ENCODE peak calls at places on chromosome 12, in ten cellular contexts. One of them, this sample, is unnamed.

GRCh38 chr12:53506881-53507719 is at the start of gene NPFF:
- DNase-seq in stimulated activated CD8-positive, alpha-beta memory T cell treated with anti-CD3 and anti-CD28 coated beads, Interleukin-12 subunit alpha, Interleukin-12 subunit beta, amount 100 ng/mL, for 4 hours: no peak
- DNase-seq in activated CD4-positive, CD25-positive, alpha-beta regulatory T cell: no peak
- DNase-seq in WTC11: no peak
- DNase-seq in heart right ventricle: no peak
- DNase-seq in SW 1271: no peak
- DNase-seq in left kidney: no peak
- DNase-seq in lower leg skin: no peak
- DNase-seq in thoracic aorta: no peak
- DNase-seq in NCI-H187: no peak
- DNase-seq in this sample: no peak

GRCh38 chr12:58105225-58106119 is 164.1 kb downstream of the ATP23 start:
- DNase-seq in stimulated activated CD8-positive, alpha-beta memory T cell treated with anti-CD3 and anti-CD28 coated beads, Interleukin-12 subunit alpha, Interleukin-12 subunit beta, amount 100 ng/mL, for 4 hours: no peak
- DNase-seq in activated CD4-positive, CD25-positive, alpha-beta regulatory T cell: no peak
- DNase-seq in WTC11: no peak
- DNase-seq in heart right ventricle: no peak
- DNase-seq in SW 1271: peak
- DNase-seq in left kidney: no peak
- DNase-seq in lower leg skin: no peak
- DNase-seq in thoracic aorta: no peak
- DNase-seq in NCI-H187: no peak
- DNase-seq in this sample: no peak

GRCh38 chr12:118498171-118498570 is 121.8 kb downstream of the SUDS3 start:
- DNase-seq in stimulated activated CD8-positive, alpha-beta memory T cell treated with anti-CD3 and anti-CD28 coated beads, Interleukin-12 subunit alpha, Interleukin-12 subunit beta, amount 100 ng/mL, for 4 hours: no peak
- DNase-seq in activated CD4-positive, CD25-positive, alpha-beta regulatory T cell: no peak
- DNase-seq in WTC11: no peak
- DNase-seq in heart right ventricle: no peak
- DNase-seq in SW 1271: peak
- DNase-seq in left kidney: peak
- DNase-seq in lower leg skin: no peak
- DNase-seq in thoracic aorta: no peak
- DNase-seq in NCI-H187: no peak
- DNase-seq in this sample: no peak

GRCh38 chr12:114916124-114916523 is 232.1 kb upstream of the TBX3 start:
- DNase-seq in stimulated activated CD8-positive, alpha-beta memory T cell treated with anti-CD3 and anti-CD28 coated beads, Interleukin-12 subunit alpha, Interleukin-12 subunit beta, amount 100 ng/mL, for 4 hours: no peak
- DNase-seq in activated CD4-positive, CD25-positive, alpha-beta regulatory T cell: no peak
- DNase-seq in WTC11: no peak
- DNase-seq in heart right ventricle: no peak
- DNase-seq in SW 1271: no peak
- DNase-seq in left kidney: no peak
- DNase-seq in lower leg skin: no peak
- DNase-seq in thoracic aorta: no peak
- DNase-seq in NCI-H187: no peak
- DNase-seq in this sample: no peak

GRCh38 chr12:123900898-123901376 is 71.7 kb downstream of the CCDC92 start:
- DNase-seq in stimulated activated CD8-positive, alpha-beta memory T cell treated with anti-CD3 and anti-CD28 coated beads, Interleukin-12 subunit alpha, Interleukin-12 subunit beta, amount 100 ng/mL, for 4 hours: no peak
- DNase-seq in activated CD4-positive, CD25-positive, alpha-beta regulatory T cell: no peak
- DNase-seq in WTC11: peak
- DNase-seq in heart right ventricle: no peak
- DNase-seq in SW 1271: no peak
- DNase-seq in left kidney: peak
- DNase-seq in lower leg skin: no peak
- DNase-seq in thoracic aorta: no peak
- DNase-seq in NCI-H187: peak
- DNase-seq in this sample: peak

GRCh38 chr12:127125607-127126259 is 1141.2 kb upstream of the TMEM132C start:
- DNase-seq in stimulated activated CD8-positive, alpha-beta memory T cell treated with anti-CD3 and anti-CD28 coated beads, Interleukin-12 subunit alpha, Interleukin-12 subunit beta, amount 100 ng/mL, for 4 hours: no peak
- DNase-seq in activated CD4-positive, CD25-positive, alpha-beta regulatory T cell: no peak
- DNase-seq in WTC11: no peak
- DNase-seq in heart right ventricle: no peak
- DNase-seq in SW 1271: peak
- DNase-seq in left kidney: no peak
- DNase-seq in lower leg skin: no peak
- DNase-seq in thoracic aorta: no peak
- DNase-seq in NCI-H187: no peak
- DNase-seq in this sample: no peak

GRCh38 chr12:105253882-105254513 is 18.0 kb upstream of the APPL2 start:
- DNase-seq in stimulated activated CD8-positive, alpha-beta memory T cell treated with anti-CD3 and anti-CD28 coated beads, Interleukin-12 subunit alpha, Interleukin-12 subunit beta, amount 100 ng/mL, for 4 hours: no peak
- DNase-seq in activated CD4-positive, CD25-positive, alpha-beta regulatory T cell: no peak
- DNase-seq in WTC11: no peak
- DNase-seq in heart right ventricle: no peak
- DNase-seq in SW 1271: peak
- DNase-seq in left kidney: no peak
- DNase-seq in lower leg skin: peak
- DNase-seq in thoracic aorta: no peak
- DNase-seq in NCI-H187: no peak
- DNase-seq in this sample: no peak

GRCh38 chr12:132147423-132148367 is 3.4 kb downstream of the NOC4L start:
- DNase-seq in stimulated activated CD8-positive, alpha-beta memory T cell treated with anti-CD3 and anti-CD28 coated beads, Interleukin-12 subunit alpha, Interleukin-12 subunit beta, amount 100 ng/mL, for 4 hours: no peak
- DNase-seq in activated CD4-positive, CD25-positive, alpha-beta regulatory T cell: no peak
- DNase-seq in WTC11: no peak
- DNase-seq in heart right ventricle: no peak
- DNase-seq in SW 1271: no peak
- DNase-seq in left kidney: no peak
- DNase-seq in lower leg skin: no peak
- DNase-seq in thoracic aorta: no peak
- DNase-seq in NCI-H187: no peak
- DNase-seq in this sample: no peak

GRCh38 chr12:129863938-129864337 is 39.9 kb downstream of the TMEM132D start:
- DNase-seq in stimulated activated CD8-positive, alpha-beta memory T cell treated with anti-CD3 and anti-CD28 coated beads, Interleukin-12 subunit alpha, Interleukin-12 subunit beta, amount 100 ng/mL, for 4 hours: no peak
- DNase-seq in activated CD4-positive, CD25-positive, alpha-beta regulatory T cell: no peak
- DNase-seq in WTC11: no peak
- DNase-seq in heart right ventricle: no peak
- DNase-seq in SW 1271: no peak
- DNase-seq in left kidney: no peak
- DNase-seq in lower leg skin: no peak
- DNase-seq in thoracic aorta: no peak
- DNase-seq in NCI-H187: no peak
- DNase-seq in this sample: no peak

GRCh38 chr12:27233814-27234213 is 10.3 kb upstream of the STK38L start:
- DNase-seq in stimulated activated CD8-positive, alpha-beta memory T cell treated with anti-CD3 and anti-CD28 coated beads, Interleukin-12 subunit alpha, Interleukin-12 subunit beta, amount 100 ng/mL, for 4 hours: no peak
- DNase-seq in activated CD4-positive, CD25-positive, alpha-beta regulatory T cell: no peak
- DNase-seq in WTC11: peak
- DNase-seq in heart right ventricle: no peak
- DNase-seq in SW 1271: no peak
- DNase-seq in left kidney: no peak
- DNase-seq in lower leg skin: no peak
- DNase-seq in thoracic aorta: no peak
- DNase-seq in NCI-H187: no peak
- DNase-seq in this sample: no peak

GRCh38 chr12:75981247-75981646 is 50.3 kb downstream of the PHLDA1 start:
- DNase-seq in stimulated activated CD8-positive, alpha-beta memory T cell treated with anti-CD3 and anti-CD28 coated beads, Interleukin-12 subunit alpha, Interleukin-12 subunit beta, amount 100 ng/mL, for 4 hours: no peak
- DNase-seq in activated CD4-positive, CD25-positive, alpha-beta regulatory T cell: no peak
- DNase-seq in WTC11: no peak
- DNase-seq in heart right ventricle: no peak
- DNase-seq in SW 1271: no peak
- DNase-seq in left kidney: no peak
- DNase-seq in lower leg skin: no peak
- DNase-seq in thoracic aorta: no peak
- DNase-seq in NCI-H187: no peak
- DNase-seq in this sample: no peak

GRCh38 chr12:31204995-31205582 is 120.9 kb downstream of the SINHCAF start:
- DNase-seq in stimulated activated CD8-positive, alpha-beta memory T cell treated with anti-CD3 and anti-CD28 coated beads, Interleukin-12 subunit alpha, Interleukin-12 subunit beta, amount 100 ng/mL, for 4 hours: no peak
- DNase-seq in activated CD4-positive, CD25-positive, alpha-beta regulatory T cell: no peak
- DNase-seq in WTC11: no peak
- DNase-seq in heart right ventricle: no peak
- DNase-seq in SW 1271: no peak
- DNase-seq in left kidney: no peak
- DNase-seq in lower leg skin: no peak
- DNase-seq in thoracic aorta: no peak
- DNase-seq in NCI-H187: no peak
- DNase-seq in this sample: no peak

GRCh38 chr12:46088040-46088439 is 97.7 kb upstream of the SCAF11 start:
- DNase-seq in stimulated activated CD8-positive, alpha-beta memory T cell treated with anti-CD3 and anti-CD28 coated beads, Interleukin-12 subunit alpha, Interleukin-12 subunit beta, amount 100 ng/mL, for 4 hours: no peak
- DNase-seq in activated CD4-positive, CD25-positive, alpha-beta regulatory T cell: no peak
- DNase-seq in WTC11: no peak
- DNase-seq in heart right ventricle: no peak
- DNase-seq in SW 1271: no peak
- DNase-seq in left kidney: peak
- DNase-seq in lower leg skin: no peak
- DNase-seq in thoracic aorta: no peak
- DNase-seq in NCI-H187: no peak
- DNase-seq in this sample: no peak

GRCh38 chr12:124392271-124392990 is 97.5 kb downstream of the RFLNA start:
- DNase-seq in stimulated activated CD8-positive, alpha-beta memory T cell treated with anti-CD3 and anti-CD28 coated beads, Interleukin-12 subunit alpha, Interleukin-12 subunit beta, amount 100 ng/mL, for 4 hours: no peak
- DNase-seq in activated CD4-positive, CD25-positive, alpha-beta regulatory T cell: no peak
- DNase-seq in WTC11: peak
- DNase-seq in heart right ventricle: no peak
- DNase-seq in SW 1271: no peak
- DNase-seq in left kidney: peak
- DNase-seq in lower leg skin: no peak
- DNase-seq in thoracic aorta: no peak
- DNase-seq in NCI-H187: no peak
- DNase-seq in this sample: peak

GRCh38 chr12:6554168-6554989 is 1.5 kb downstream of the IFFO1 start:
- DNase-seq in stimulated activated CD8-positive, alpha-beta memory T cell treated with anti-CD3 and anti-CD28 coated beads, Interleukin-12 subunit alpha, Interleukin-12 subunit beta, amount 100 ng/mL, for 4 hours: no peak
- DNase-seq in activated CD4-positive, CD25-positive, alpha-beta regulatory T cell: peak
- DNase-seq in WTC11: peak
- DNase-seq in heart right ventricle: peak
- DNase-seq in SW 1271: peak
- DNase-seq in left kidney: peak
- DNase-seq in lower leg skin: no peak
- DNase-seq in thoracic aorta: no peak
- DNase-seq in NCI-H187: peak
- DNase-seq in this sample: peak

GRCh38 chr12:51185171-51185717 is 12.3 kb upstream of the TFCP2 start:
- DNase-seq in stimulated activated CD8-positive, alpha-beta memory T cell treated with anti-CD3 and anti-CD28 coated beads, Interleukin-12 subunit alpha, Interleukin-12 subunit beta, amount 100 ng/mL, for 4 hours: no peak
- DNase-seq in activated CD4-positive, CD25-positive, alpha-beta regulatory T cell: no peak
- DNase-seq in WTC11: no peak
- DNase-seq in heart right ventricle: no peak
- DNase-seq in SW 1271: no peak
- DNase-seq in left kidney: no peak
- DNase-seq in lower leg skin: no peak
- DNase-seq in thoracic aorta: no peak
- DNase-seq in NCI-H187: no peak
- DNase-seq in this sample: no peak

GRCh38 chr12:65740873-65741600 is 83.2 kb upstream of the HMGA2 start:
- DNase-seq in stimulated activated CD8-positive, alpha-beta memory T cell treated with anti-CD3 and anti-CD28 coated beads, Interleukin-12 subunit alpha, Interleukin-12 subunit beta, amount 100 ng/mL, for 4 hours: peak
- DNase-seq in activated CD4-positive, CD25-positive, alpha-beta regulatory T cell: no peak
- DNase-seq in WTC11: peak
- DNase-seq in heart right ventricle: peak
- DNase-seq in SW 1271: peak
- DNase-seq in left kidney: peak
- DNase-seq in lower leg skin: peak
- DNase-seq in thoracic aorta: no peak
- DNase-seq in NCI-H187: no peak
- DNase-seq in this sample: peak

GRCh38 chr12:70971395-70971794 is 50.9 kb upstream of the PTPRR start:
- DNase-seq in stimulated activated CD8-positive, alpha-beta memory T cell treated with anti-CD3 and anti-CD28 coated beads, Interleukin-12 subunit alpha, Interleukin-12 subunit beta, amount 100 ng/mL, for 4 hours: no peak
- DNase-seq in activated CD4-positive, CD25-positive, alpha-beta regulatory T cell: no peak
- DNase-seq in WTC11: no peak
- DNase-seq in heart right ventricle: no peak
- DNase-seq in SW 1271: no peak
- DNase-seq in left kidney: no peak
- DNase-seq in lower leg skin: no peak
- DNase-seq in thoracic aorta: no peak
- DNase-seq in NCI-H187: no peak
- DNase-seq in this sample: no peak

GRCh38 chr12:78418919-78419318 is 445.7 kb upstream of the SYT1 start:
- DNase-seq in stimulated activated CD8-positive, alpha-beta memory T cell treated with anti-CD3 and anti-CD28 coated beads, Interleukin-12 subunit alpha, Interleukin-12 subunit beta, amount 100 ng/mL, for 4 hours: no peak
- DNase-seq in activated CD4-positive, CD25-positive, alpha-beta regulatory T cell: no peak
- DNase-seq in WTC11: no peak
- DNase-seq in heart right ventricle: no peak
- DNase-seq in SW 1271: no peak
- DNase-seq in left kidney: no peak
- DNase-seq in lower leg skin: no peak
- DNase-seq in thoracic aorta: no peak
- DNase-seq in NCI-H187: no peak
- DNase-seq in this sample: no peak

GRCh38 chr12:53793221-53793620 is 41.4 kb upstream of the CISTR start:
- DNase-seq in stimulated activated CD8-positive, alpha-beta memory T cell treated with anti-CD3 and anti-CD28 coated beads, Interleukin-12 subunit alpha, Interleukin-12 subunit beta, amount 100 ng/mL, for 4 hours: no peak
- DNase-seq in activated CD4-positive, CD25-positive, alpha-beta regulatory T cell: no peak
- DNase-seq in WTC11: no peak
- DNase-seq in heart right ventricle: no peak
- DNase-seq in SW 1271: no peak
- DNase-seq in left kidney: no peak
- DNase-seq in lower leg skin: no peak
- DNase-seq in thoracic aorta: no peak
- DNase-seq in NCI-H187: no peak
- DNase-seq in this sample: no peak

GRCh38 chr12:104691661-104692334 is 235.1 kb downstream of the CHST11 start:
- DNase-seq in stimulated activated CD8-positive, alpha-beta memory T cell treated with anti-CD3 and anti-CD28 coated beads, Interleukin-12 subunit alpha, Interleukin-12 subunit beta, amount 100 ng/mL, for 4 hours: no peak
- DNase-seq in activated CD4-positive, CD25-positive, alpha-beta regulatory T cell: no peak
- DNase-seq in WTC11: no peak
- DNase-seq in heart right ventricle: no peak
- DNase-seq in SW 1271: no peak
- DNase-seq in left kidney: no peak
- DNase-seq in lower leg skin: no peak
- DNase-seq in thoracic aorta: no peak
- DNase-seq in NCI-H187: no peak
- DNase-seq in this sample: no peak

GRCh38 chr12:132489078-132489601 is 811 bp upstream of the FBRSL1 start:
- DNase-seq in stimulated activated CD8-positive, alpha-beta memory T cell treated with anti-CD3 and anti-CD28 coated beads, Interleukin-12 subunit alpha, Interleukin-12 subunit beta, amount 100 ng/mL, for 4 hours: peak
- DNase-seq in activated CD4-positive, CD25-positive, alpha-beta regulatory T cell: peak
- DNase-seq in WTC11: no peak
- DNase-seq in heart right ventricle: peak
- DNase-seq in SW 1271: no peak
- DNase-seq in left kidney: peak
- DNase-seq in lower leg skin: no peak
- DNase-seq in thoracic aorta: no peak
- DNase-seq in NCI-H187: no peak
- DNase-seq in this sample: peak

GRCh38 chr12:79378496-79378895 is 312.3 kb downstream of the PAWR start:
- DNase-seq in stimulated activated CD8-positive, alpha-beta memory T cell treated with anti-CD3 and anti-CD28 coated beads, Interleukin-12 subunit alpha, Interleukin-12 subunit beta, amount 100 ng/mL, for 4 hours: no peak
- DNase-seq in activated CD4-positive, CD25-positive, alpha-beta regulatory T cell: no peak
- DNase-seq in WTC11: no peak
- DNase-seq in heart right ventricle: no peak
- DNase-seq in SW 1271: no peak
- DNase-seq in left kidney: no peak
- DNase-seq in lower leg skin: no peak
- DNase-seq in thoracic aorta: no peak
- DNase-seq in NCI-H187: no peak
- DNase-seq in this sample: no peak

GRCh38 chr12:54360717-54361456 is 3.4 kb downstream of the GPR84 start:
- DNase-seq in stimulated activated CD8-positive, alpha-beta memory T cell treated with anti-CD3 and anti-CD28 coated beads, Interleukin-12 subunit alpha, Interleukin-12 subunit beta, amount 100 ng/mL, for 4 hours: no peak
- DNase-seq in activated CD4-positive, CD25-positive, alpha-beta regulatory T cell: no peak
- DNase-seq in WTC11: peak
- DNase-seq in heart right ventricle: peak
- DNase-seq in SW 1271: peak
- DNase-seq in left kidney: peak
- DNase-seq in lower leg skin: no peak
- DNase-seq in thoracic aorta: no peak
- DNase-seq in NCI-H187: peak
- DNase-seq in this sample: peak

This sample was measured in nephron progenitor cell.